ENCODE peak calls at places on chromosome 5, in eight cellular contexts. L is HepG2; W is upper lobe of right lung; Y is stimulated activated naive CD8-positive, alpha-beta T cell treated with anti-CD3 and anti-CD28 coated beads, Interleukin-15, amount 100 ng/mL, for 72 hours; R is activated T-cell treated with anti-CD3 and anti-CD28 coated beads, Interleukin-2, amount 50 U/mL, for 4 hours; U is right cardiac atrium; T is left cardiac atrium; J is mucosa of descending colon. I is an unnamed sample.

GRCh38 chr5:80182802-80183645 is 72.8 kb downstream of the SERINC5 start:
- ATAC-seq in L (no peak), W (no peak), Y (peak; percentile 51), R (peak; percentile 59), U (peak; percentile 50), T (no peak), J (peak; percentile 7), I (peak; percentile 37)

GRCh38 chr5:132447196-132447595 is 43.4 kb downstream of the IRF1 start:
- ATAC-seq in L (no peak), W (no peak), Y (no peak), R (no peak), U (no peak), T (no peak), J (peak; percentile 84), I (peak; percentile 10)

GRCh38 chr5:137516251-137516797 is 17.2 kb upstream of the SPOCK1 start:
- ATAC-seq in L (no peak), W (no peak), Y (no peak), R (no peak), U (no peak), T (no peak), J (no peak), I (no peak)

GRCh38 chr5:96677496-96677895 is 15.3 kb downstream of the CAST start:
- ATAC-seq in L (no peak), W (no peak), Y (no peak), R (no peak), U (no peak), T (no peak), J (peak; percentile 47), I (no peak)

GRCh38 chr5:166324372-166324771 is 1967.1 kb upstream of the WWC1 start:
- ATAC-seq in L (no peak), W (no peak), Y (no peak), R (no peak), U (no peak), T (no peak), J (no peak), I (no peak)

GRCh38 chr5:141356950-141357349 is 2.1 kb downstream of the PCDHGA4 start:
- ATAC-seq in L (no peak), W (no peak), Y (no peak), R (no peak), U (no peak), T (no peak), J (no peak), I (no peak)

GRCh38 chr5:160520609-160521391 is 99.1 kb downstream of the PTTG1 start:
- ATAC-seq in L (no peak), W (no peak), Y (no peak), R (no peak), U (no peak), T (no peak), J (no peak), I (no peak)

GRCh38 chr5:28344803-28345433 is 1306.5 kb upstream of the CDH9 start:
- ATAC-seq in L (peak; percentile 77), W (peak; percentile 76), Y (no peak), R (no peak), U (no peak), T (no peak), J (no peak), I (no peak)

GRCh38 chr5:124871299-124871698 is 124.9 kb upstream of the ZNF608 start:
- ATAC-seq in L (no peak), W (no peak), Y (no peak), R (no peak), U (peak; percentile 69), T (no peak), J (no peak), I (no peak)

GRCh38 chr5:30747412-30747811 is 446.1 kb upstream of the CDH6 start:
- ATAC-seq in L (no peak), W (no peak), Y (no peak), R (no peak), U (no peak), T (no peak), J (peak; percentile 81), I (no peak)

GRCh38 chr5:116272281-116272941 is 187.6 kb downstream of the COMMD10 start:
- ATAC-seq in L (no peak), W (no peak), Y (no peak), R (no peak), U (peak; percentile 58), T (peak; percentile 82), J (no peak), I (no peak)

GRCh38 chr5:142386151-142387021 is 61.6 kb upstream of the SPRY4 start:
- ATAC-seq in L (peak; percentile 83), W (peak; percentile 83), Y (no peak), R (no peak), U (no peak), T (no peak), J (no peak), I (peak; percentile 94)

GRCh38 chr5:109199294-109199693 is 210.5 kb downstream of the PJA2 start:
- ATAC-seq in L (peak; percentile 23), W (peak; percentile 36), Y (no peak), R (no peak), U (no peak), T (peak; percentile 23), J (no peak), I (no peak)

GRCh38 chr5:107535849-107536248 is 134.9 kb downstream of the EFNA5 start:
- ATAC-seq in L (no peak), W (no peak), Y (no peak), R (no peak), U (no peak), T (no peak), J (no peak), I (no peak)

GRCh38 chr5:101590384-101590783 is 687.3 kb upstream of the ST8SIA4 start:
- ATAC-seq in L (peak; percentile 55), W (no peak), Y (no peak), R (no peak), U (no peak), T (no peak), J (no peak), I (no peak)

I was measured in activated T-helper 17 cell treated with anti-CD3 and anti-CD28 coated beads, Interleukin-2, amount 50 U/mL, for 72 hours.